ENCODE peak calls at places on chromosomes 16 and 17, in ten cellular contexts. Q is Panc1, E is WTC11, H is endothelial cell, J is right lobe of liver, L is tibial nerve, D is A549, X is AG04450, N is astrocyte of the spinal cord, R is GM13976. G is an unnamed sample.

GRCh38 chr17:4604111-4604644 is 19.8 kb downstream of the SMTNL2 start:
- DNase-seq in Q (no peak), E (no peak), H (no peak), J (peak; percentile 49), L (no peak), D (no peak), X (no peak), N (peak; percentile 66), R (no peak), G (no peak)

GRCh38 chr16:15141586-15141985 is 47.5 kb upstream of the RRN3 start:
- DNase-seq in Q (no peak), E (no peak), H (no peak), J (peak; percentile 33), L (no peak), D (no peak), X (no peak), N (no peak), R (no peak), G (no peak)

GRCh38 chr16:67860589-67861398 is 12.1 kb upstream of the EDC4 start:
- DNase-seq in Q (no peak), E (no peak), H (no peak), J (no peak), L (no peak), D (peak; percentile 44), X (no peak), N (no peak), R (no peak), G (no peak)

GRCh38 chr17:30600830-30601494 is 123.8 kb downstream of the GOSR1 start:
- DNase-seq in Q (no peak), E (no peak), H (no peak), J (no peak), L (no peak), D (peak; percentile 58), X (no peak), N (peak; percentile 22), R (peak; percentile 52), G (peak; percentile 38)

GRCh38 chr17:42101513-42102292 is 3.4 kb upstream of the ZNF385C start:
- DNase-seq in Q (no peak), E (peak; percentile 97), H (peak; percentile 97), J (peak; percentile 71), L (peak; percentile 86), D (peak; percentile 76), X (peak; percentile 13), N (peak; percentile 70), R (peak; percentile 83), G (peak; percentile 91)

GRCh38 chr17:880871-881269 is 98.7 kb downstream of the NXN start:
- DNase-seq in Q (no peak), E (no peak), H (no peak), J (no peak), L (no peak), D (no peak), X (no peak), N (no peak), R (no peak), G (no peak)

GRCh38 chr16:16032271-16032979 is 83.0 kb downstream of the ABCC1 start:
- DNase-seq in Q (no peak), E (no peak), H (no peak), J (no peak), L (no peak), D (no peak), X (no peak), N (peak; percentile 39), R (no peak), G (no peak)

GRCh38 chr17:10172241-10172741 is 26.1 kb downstream of the GAS7 start:
- DNase-seq in Q (no peak), E (no peak), H (no peak), J (no peak), L (no peak), D (no peak), X (no peak), N (no peak), R (peak; percentile 47), G (peak; percentile 51)

GRCh38 chr17:78313735-78314648 is 45.9 kb downstream of the SOCS3 start:
- DNase-seq in Q (no peak), E (peak; percentile 84), H (peak; percentile 60), J (peak; percentile 82), L (no peak), D (peak; percentile 95), X (no peak), N (peak; percentile 87), R (peak; percentile 81), G (peak; percentile 63)

GRCh38 chr17:45351831-45352230 is 35.0 kb upstream of the MAP3K14 start:
- DNase-seq in Q (no peak), E (no peak), H (no peak), J (no peak), L (no peak), D (peak; percentile 50), X (no peak), N (no peak), R (no peak), G (no peak)

GRCh38 chr17:49214665-49215360 is 4.3 kb downstream of the ABI3 start:
- DNase-seq in Q (no peak), E (no peak), H (no peak), J (no peak), L (peak; percentile 27), D (no peak), X (no peak), N (no peak), R (no peak), G (no peak)

GRCh38 chr17:42288078-42288984 is at the start of gene STAT5A:
- DNase-seq in Q (no peak), E (peak; percentile 71), H (peak; percentile 87), J (peak; percentile 90), L (peak; percentile 80), D (peak; percentile 73), X (peak; percentile 20), N (peak; percentile 69), R (peak; percentile 91), G (peak; percentile 75)

GRCh38 chr16:14545346-14545884 is 84.6 kb downstream of the PARN start:
- DNase-seq in Q (no peak), E (no peak), H (no peak), J (peak; percentile 77), L (no peak), D (peak; percentile 92), X (no peak), N (peak; percentile 52), R (no peak), G (no peak)

DNA sequence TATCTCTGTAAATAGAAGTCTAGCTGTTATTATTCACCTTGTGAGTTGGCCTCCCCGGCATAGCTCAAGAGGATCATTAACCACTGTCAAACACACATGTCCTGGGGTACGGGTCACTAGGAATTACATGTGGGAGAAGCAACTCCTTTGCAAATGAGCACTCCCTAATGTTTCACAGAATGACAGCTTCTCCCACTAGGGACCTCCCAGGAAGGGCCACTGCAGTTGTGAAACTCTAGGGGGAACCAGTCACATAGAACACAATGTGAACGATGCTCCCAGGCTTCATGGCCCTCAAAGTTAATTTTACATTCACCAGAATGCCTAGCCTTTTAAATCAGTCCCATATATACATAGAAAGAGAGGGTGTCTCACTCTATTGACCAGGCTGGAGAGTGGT is 12.4 kb upstream of the ZNF19 start:
- DNase-seq in Q (no peak), E (no peak), H (no peak), J (no peak), L (no peak), D (no peak), X (no peak), N (no peak), R (no peak), G (no peak)
- TF ChIP-seq CTCF in Q (no peak), E (no peak), H (no peak), J (no peak), L (no peak), D (no peak), X (no peak), N (no peak), R (peak; percentile 18), G (no peak)

DNA sequence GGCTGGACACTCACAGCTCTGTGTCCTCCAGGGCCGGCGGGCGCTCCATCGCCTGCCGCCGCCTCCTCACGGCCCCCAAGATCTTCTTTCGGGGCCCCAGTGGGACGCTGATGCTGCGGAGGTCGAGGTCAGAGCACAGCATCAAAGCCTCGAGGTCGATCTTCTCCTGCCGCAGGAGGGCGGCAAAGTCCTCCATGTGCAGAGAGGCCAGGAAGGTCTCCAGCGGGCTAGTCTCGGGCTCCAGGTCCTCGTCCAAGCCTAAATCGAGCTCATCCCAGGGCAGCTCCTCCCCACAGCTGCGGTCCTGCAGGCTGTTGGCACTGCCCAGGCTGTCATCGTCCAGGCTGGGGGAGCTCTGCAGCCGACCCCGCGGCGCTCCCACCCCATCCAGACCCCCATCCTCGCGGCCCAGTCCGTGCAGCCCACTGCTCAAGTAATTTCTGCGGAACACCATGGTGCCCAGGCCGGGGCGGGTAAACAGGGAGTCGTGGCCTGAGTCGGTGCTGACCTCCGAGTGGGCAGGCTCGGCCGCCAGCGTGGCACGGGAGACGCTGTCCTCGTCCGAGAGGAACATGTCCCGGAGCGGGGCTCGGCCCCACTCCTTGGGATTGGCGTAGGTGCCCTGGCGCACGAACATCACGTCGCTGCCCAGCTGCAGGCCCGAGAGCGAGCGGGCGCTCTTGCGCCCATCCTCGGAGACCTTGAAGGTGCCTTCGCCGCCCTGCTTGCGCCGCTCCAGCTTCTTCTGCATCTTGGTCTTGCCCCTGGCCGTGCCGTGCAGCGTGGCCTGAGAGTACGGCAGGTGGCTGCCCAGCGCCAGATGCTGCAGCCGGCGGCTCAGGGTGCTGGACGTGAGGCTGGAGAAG is 3.4 kb downstream of the USH1G start:
- DNase-seq in Q (no peak), E (peak; percentile 65), H (peak; percentile 40), J (no peak), L (no peak), D (peak; percentile 80), X (no peak), N (no peak), R (peak; percentile 83), G (peak; percentile 43)
- TF ChIP-seq CTCF in Q (peak; percentile 80), E (no peak), H (no peak), J (peak; percentile 42), L (no peak), D (peak; percentile 64), X (peak; percentile 41), N (peak; percentile 13), R (peak; percentile 58), G (no peak)

DNA sequence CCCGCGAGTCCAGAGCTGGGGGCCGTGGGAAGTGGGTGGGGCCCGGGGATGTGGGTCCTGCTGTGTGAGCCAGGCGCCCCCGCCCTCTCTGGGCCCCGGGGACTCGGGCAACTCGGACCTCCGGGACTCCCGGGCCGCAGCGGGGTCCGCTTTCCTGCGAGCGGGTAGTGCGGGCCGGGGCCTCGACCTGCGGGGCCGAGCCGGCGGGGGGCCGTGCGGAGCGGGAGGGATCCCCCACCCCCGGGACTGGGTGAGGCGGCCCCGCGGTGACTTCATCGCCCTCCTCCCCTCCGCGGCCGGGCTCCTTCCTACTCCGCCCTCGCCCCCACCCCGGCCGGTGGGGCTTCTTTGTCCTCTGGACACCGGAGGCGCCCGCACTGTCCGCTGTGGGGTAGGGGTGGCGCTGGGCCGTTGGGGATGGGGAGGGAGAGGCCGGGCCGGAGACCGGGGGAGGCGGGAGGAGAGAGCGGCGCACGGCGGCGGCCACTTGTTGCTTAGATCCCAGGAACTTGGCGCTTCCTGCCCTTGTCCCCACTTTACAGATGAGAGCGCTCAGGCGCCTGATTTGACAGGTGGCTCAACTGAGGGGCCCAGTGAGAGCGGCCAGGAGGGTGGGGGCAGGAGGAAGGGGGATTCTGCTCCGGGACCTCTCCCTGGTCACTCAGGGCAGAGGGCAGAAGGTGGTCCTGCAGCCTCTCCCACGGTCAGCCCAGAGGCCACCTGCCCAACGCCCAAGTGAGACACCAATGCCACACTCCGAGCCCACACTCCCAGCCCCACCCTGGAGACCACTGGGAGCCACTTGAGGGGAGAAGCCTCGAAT is 884 bp downstream of the CMTM3 start:
- DNase-seq in Q (no peak), E (peak; percentile 60), H (peak; percentile 59), J (no peak), L (peak; percentile 40), D (peak; percentile 32), X (no peak), N (peak; percentile 61), R (peak; percentile 70), G (peak; percentile 68)
- TF ChIP-seq CTCF in Q (no peak), E (no peak), H (no peak), J (no peak), L (no peak), D (no peak), X (no peak), N (no peak), R (no peak), G (no peak)

GRCh38 chr16:4800290-4801041 is 2.0 kb downstream of the ROGDI start:
- DNase-seq in Q (no peak), E (no peak), H (peak; percentile 34), J (peak; percentile 63), L (no peak), D (no peak), X (no peak), N (no peak), R (peak; percentile 56), G (peak; percentile 26)
- TF ChIP-seq CTCF in Q (no peak), E (no peak), H (no peak), J (no peak), L (no peak), D (no peak), X (no peak), N (no peak), R (no peak), G (no peak)